ENCODE peak calls at places on chromosomes 5 and 9, in seven cellular contexts. T, H, X, F, A, S and O are unnamed samples.
A peak's percentile ranks its signal among the peaks of the same experiment; 100 is the strongest.

GRCh38 chr9:23278566-23278965 is 547.5 kb downstream of the ELAVL2 start:
- DNase-seq in T (no peak), H (no peak), X (no peak), F (no peak), A (no peak), S (no peak), O (no peak)

GRCh38 chr5:58069016-58069705 is 390.7 kb downstream of the PLK2 start:
- DNase-seq in T (no peak), H (no peak), X (no peak), F (no peak), A (no peak), S (no peak), O (no peak)

GRCh38 chr5:147986134-147986757 is 77.5 kb upstream of the SPINK5 start:
- DNase-seq in T (no peak), H (no peak), X (no peak), F (no peak), A (no peak), S (no peak), O (no peak)

GRCh38 chr5:148988328-148988727 is 74.5 kb downstream of the SH3TC2 start:
- DNase-seq in T (no peak), H (no peak), X (no peak), F (no peak), A (no peak), S (no peak), O (no peak)

GRCh38 chr5:181234116-181234454 is 9.6 kb downstream of the RACK1 start:
- DNase-seq in T (no peak), H (no peak), X (no peak), F (no peak), A (no peak), S (no peak), O (no peak)

GRCh38 chr5:131879705-131880104 is 65.8 kb downstream of the MEIKIN start:
- DNase-seq in T (no peak), H (no peak), X (no peak), F (no peak), A (no peak), S (no peak), O (no peak)

GRCh38 chr5:149397530-149397929 is 18.4 kb upstream of the IL17B start:
- DNase-seq in T (peak; percentile 91), H (peak; percentile 97), X (no peak), F (peak; percentile 84), A (no peak), S (peak; percentile 97), O (no peak)

GRCh38 chr5:136811086-136811485 is 445.7 kb upstream of the TRPC7 start:
- DNase-seq in T (peak; percentile 14), H (peak; percentile 21), X (no peak), F (no peak), A (no peak), S (peak; percentile 11), O (no peak)

GRCh38 chr5:135811007-135811406 is 23.5 kb upstream of the SLC25A48 start:
- DNase-seq in T (no peak), H (no peak), X (no peak), F (no peak), A (no peak), S (no peak), O (no peak)

GRCh38 chr9:35254237-35254636 is 92.4 kb downstream of the UNC13B start:
- DNase-seq in T (no peak), H (no peak), X (no peak), F (no peak), A (no peak), S (peak; percentile 45), O (no peak)

GRCh38 chr9:68747043-68747533 is 42.0 kb downstream of the PIP5K1B start:
- DNase-seq in T (no peak), H (no peak), X (no peak), F (no peak), A (no peak), S (no peak), O (no peak)

GRCh38 chr5:40080191-40080590 is 599.5 kb upstream of the PTGER4 start:
- DNase-seq in T (no peak), H (no peak), X (no peak), F (no peak), A (no peak), S (no peak), O (no peak)

GRCh38 chr9:38641985-38642864 is 21.8 kb upstream of the ANKRD18A start:
- DNase-seq in T (peak; percentile 80), H (peak; percentile 22), X (no peak), F (peak; percentile 72), A (peak; percentile 3), S (peak; percentile 86), O (peak; percentile 54)

GRCh38 chr5:160479926-160480325 is 58.3 kb downstream of the PTTG1 start:
- DNase-seq in T (peak; percentile 57), H (peak; percentile 84), X (no peak), F (peak; percentile 76), A (no peak), S (peak; percentile 57), O (no peak)

GRCh38 chr9:13163287-13163686 is 116.2 kb downstream of the MPDZ start:
- DNase-seq in T (no peak), H (no peak), X (no peak), F (no peak), A (no peak), S (no peak), O (no peak)

GRCh38 chr9:106784076-106784475 is 78.9 kb upstream of the ZNF462 start:
- DNase-seq in T (peak; percentile 40), H (no peak), X (no peak), F (peak; percentile 36), A (no peak), S (peak; percentile 71), O (no peak)

GRCh38 chr5:156383510-156383909 is 56.5 kb downstream of the SGCD start:
- DNase-seq in T (peak; percentile 53), H (peak; percentile 90), X (no peak), F (peak; percentile 30), A (no peak), S (peak; percentile 24), O (no peak)

GRCh38 chr5:173629628-173630027 is 13.2 kb upstream of the BOD1 start:
- DNase-seq in T (no peak), H (no peak), X (no peak), F (no peak), A (no peak), S (no peak), O (peak; percentile 67)

GRCh38 chr5:27308151-27308550 is 269.8 kb upstream of the CDH9 start:
- DNase-seq in T (no peak), H (peak; percentile 69), X (no peak), F (peak; percentile 52), A (no peak), S (peak; percentile 39), O (no peak)

GRCh38 chr5:111254613-111255012 is 30.4 kb downstream of the CAMK4 start:
- DNase-seq in T (peak; percentile 6), H (peak; percentile 40), X (no peak), F (no peak), A (peak; percentile 8), S (peak; percentile 38), O (peak; percentile 50)

GRCh38 chr9:122128432-122129343 is 30.9 kb downstream of the NDUFA8 start:
- DNase-seq in T (no peak), H (no peak), X (no peak), F (no peak), A (no peak), S (no peak), O (no peak)

DNA sequence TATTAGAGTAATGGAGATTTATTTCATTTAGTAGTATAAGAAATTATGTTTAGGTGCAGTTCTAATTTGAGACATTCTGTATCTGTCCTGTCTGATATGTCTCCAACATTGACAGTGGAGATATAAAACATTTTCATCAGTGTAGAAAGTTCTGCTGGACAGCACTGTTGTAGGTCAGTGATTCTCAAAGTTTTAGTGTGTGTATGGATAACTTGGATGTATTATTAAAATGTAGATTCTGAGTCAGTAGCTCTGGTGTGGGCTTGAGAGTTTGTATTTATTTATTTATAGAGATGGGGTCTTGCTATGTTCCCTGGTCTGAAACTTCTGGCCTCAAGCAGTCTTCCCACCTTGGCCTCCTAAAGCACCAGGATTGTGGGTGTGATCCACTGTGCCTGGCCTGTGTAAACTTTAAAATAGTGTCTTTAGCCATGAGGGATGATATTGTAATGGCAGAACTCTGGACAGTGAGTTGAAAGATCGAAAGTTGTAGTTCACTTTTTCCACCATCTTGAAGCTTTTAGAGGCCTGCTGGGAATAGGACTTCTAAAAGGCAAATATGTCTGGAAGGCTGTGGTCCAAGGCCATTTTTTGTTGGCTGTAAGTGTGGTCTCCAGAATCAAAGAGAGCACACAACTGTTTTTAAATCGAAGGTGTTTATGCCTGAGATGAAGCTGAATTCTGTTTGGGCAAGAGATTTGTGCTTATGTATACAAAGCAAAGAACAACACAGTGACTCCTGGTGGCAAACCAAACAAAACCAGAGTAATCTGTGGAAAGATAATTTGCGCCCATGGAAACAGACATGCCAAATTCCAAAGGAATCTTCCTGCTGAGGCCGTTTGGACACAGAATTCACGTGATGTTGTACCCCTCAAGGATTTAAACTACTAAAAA is 12.4 kb downstream of the UBAP1 start:
- DNase-seq in T (peak; percentile 47), H (peak; percentile 34), X (no peak), F (peak; percentile 46), A (no peak), S (peak; percentile 62), O (no peak)
- TF ChIP-seq CTCF in T (peak; percentile 51), H (peak; percentile 33), X (peak; percentile 24), F (peak; percentile 38), A (no peak), S (peak; percentile 61), O (no peak)

GRCh38 chr5:425714-426113 is 17.3 kb upstream of the EXOC3 start:
- DNase-seq in T (peak; percentile 41), H (no peak), X (no peak), F (no peak), A (peak; percentile 20), S (peak; percentile 22), O (no peak)
- TF ChIP-seq CTCF in T (peak; percentile 21), H (no peak), X (no peak), F (no peak), A (no peak), S (peak; percentile 34), O (no peak)

GRCh38 chr9:100052375-100052774 is 46.4 kb downstream of the ERP44 start:
- DNase-seq in T (no peak), H (no peak), X (no peak), F (no peak), A (peak; percentile 31), S (no peak), O (no peak)

GRCh38 chr9:100049551-100049950 is 49.2 kb downstream of the ERP44 start:
- DNase-seq in T (no peak), H (no peak), X (no peak), F (no peak), A (no peak), S (no peak), O (no peak)
- TF ChIP-seq CTCF in T (no peak), H (no peak), X (no peak), F (no peak), A (no peak), S (no peak), O (no peak)

DNA sequence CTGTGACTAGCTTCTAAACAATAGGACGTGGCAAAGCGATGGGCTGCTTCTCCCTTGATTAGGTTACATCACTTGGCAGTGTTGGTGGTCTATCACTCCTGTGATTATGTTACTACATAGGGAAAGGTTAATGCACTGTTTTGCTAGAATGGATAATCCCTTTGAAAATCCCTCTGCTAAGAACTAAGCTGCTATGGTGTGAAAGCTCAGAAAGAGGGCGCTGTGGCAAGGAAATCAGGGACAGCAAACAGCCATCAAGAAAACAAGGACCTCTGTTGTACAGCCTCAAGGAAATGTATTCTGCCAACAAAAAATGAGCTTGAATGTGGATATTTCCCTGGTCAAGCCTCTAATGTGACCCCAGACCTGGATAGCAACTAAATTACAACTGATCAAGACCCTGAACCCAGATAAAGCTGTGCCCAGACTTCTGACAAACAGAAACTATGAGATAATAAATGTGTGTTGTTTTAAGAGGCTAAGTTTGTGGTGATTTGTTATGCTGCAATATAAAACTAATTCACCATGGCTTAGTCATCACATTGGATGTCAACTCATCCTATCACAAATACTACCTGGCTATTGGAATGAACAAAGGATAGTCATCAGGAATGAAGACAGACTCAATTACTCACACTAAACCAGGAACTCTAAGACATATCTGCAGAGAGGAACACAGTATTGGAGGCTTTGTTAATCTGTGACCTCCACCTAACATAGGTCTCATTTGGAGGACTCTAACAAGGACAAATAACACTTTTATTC is 1215.9 kb downstream of the EFNA5 start:
- DNase-seq in T (peak; percentile 66), H (peak; percentile 36), X (no peak), F (peak; percentile 54), A (no peak), S (peak; percentile 84), O (no peak)
- TF ChIP-seq CTCF in T (peak; percentile 65), H (peak; percentile 43), X (no peak), F (peak; percentile 63), A (no peak), S (peak; percentile 87), O (peak; percentile 10)